ENCODE peak calls at places on chromosomes 11 and 22, in five cellular contexts. One of them, this sample, is unnamed.

GRCh38 chr11:93740031-93740801 is 1.1 kb downstream of the TAF1D start:
- DNase-seq in cardiac fibroblast: peak
- DNase-seq in MM.1S: peak
- DNase-seq in lung: peak
- DNase-seq in GM10248: no peak
- DNase-seq in this sample: no peak

GRCh38 chr11:83112886-83113285 is 41.2 kb upstream of the RAB30 start:
- DNase-seq in cardiac fibroblast: no peak
- DNase-seq in MM.1S: no peak
- DNase-seq in lung: no peak
- DNase-seq in GM10248: no peak
- DNase-seq in this sample: no peak

GRCh38 chr11:1847941-1848639 is 4.8 kb upstream of the LSP1 start:
- DNase-seq in cardiac fibroblast: no peak
- DNase-seq in MM.1S: no peak
- DNase-seq in lung: no peak
- DNase-seq in GM10248: no peak
- DNase-seq in this sample: no peak

GRCh38 chr11:125084057-125084416 is 20.9 kb downstream of the SLC37A2 start:
- DNase-seq in cardiac fibroblast: no peak
- DNase-seq in MM.1S: no peak
- DNase-seq in lung: no peak
- DNase-seq in GM10248: peak
- DNase-seq in this sample: peak

GRCh38 chr11:97856666-97857065 is 1164.1 kb upstream of the CNTN5 start:
- DNase-seq in cardiac fibroblast: no peak
- DNase-seq in MM.1S: no peak
- DNase-seq in lung: no peak
- DNase-seq in GM10248: no peak
- DNase-seq in this sample: no peak

GRCh38 chr11:121473064-121473777 is 20.5 kb upstream of the SORL1-AS1 start:
- DNase-seq in cardiac fibroblast: peak
- DNase-seq in MM.1S: no peak
- DNase-seq in lung: no peak
- DNase-seq in GM10248: no peak
- DNase-seq in this sample: no peak

GRCh38 chr22:36636916-36637315 is 66.6 kb downstream of the CACNG2 start:
- DNase-seq in cardiac fibroblast: no peak
- DNase-seq in MM.1S: no peak
- DNase-seq in lung: no peak
- DNase-seq in GM10248: no peak
- DNase-seq in this sample: no peak

GRCh38 chr11:74185285-74185684 is 14.2 kb downstream of the PPME1 start:
- DNase-seq in cardiac fibroblast: no peak
- DNase-seq in MM.1S: no peak
- DNase-seq in lung: no peak
- DNase-seq in GM10248: no peak
- DNase-seq in this sample: no peak

GRCh38 chr11:28439403-28439802 is 331.2 kb downstream of the METTL15 start:
- DNase-seq in cardiac fibroblast: no peak
- DNase-seq in MM.1S: no peak
- DNase-seq in lung: no peak
- DNase-seq in GM10248: no peak
- DNase-seq in this sample: no peak

GRCh38 chr11:106399075-106399500 is 321.6 kb downstream of the AASDHPPT start:
- DNase-seq in cardiac fibroblast: peak
- DNase-seq in MM.1S: no peak
- DNase-seq in lung: peak
- DNase-seq in GM10248: no peak
- DNase-seq in this sample: peak

GRCh38 chr11:95674669-95675358 is 114.8 kb downstream of the FAM76B start:
- DNase-seq in cardiac fibroblast: no peak
- DNase-seq in MM.1S: no peak
- DNase-seq in lung: no peak
- DNase-seq in GM10248: no peak
- DNase-seq in this sample: no peak

GRCh38 chr11:95442531-95443050 is 211.6 kb upstream of the SESN3 start:
- DNase-seq in cardiac fibroblast: no peak
- DNase-seq in MM.1S: no peak
- DNase-seq in lung: no peak
- DNase-seq in GM10248: no peak
- DNase-seq in this sample: no peak

GRCh38 chr22:41048791-41049717 is 43.3 kb upstream of the EP300 start:
- DNase-seq in cardiac fibroblast: peak
- DNase-seq in MM.1S: no peak
- DNase-seq in lung: peak
- DNase-seq in GM10248: no peak
- DNase-seq in this sample: peak

GRCh38 chr11:87300640-87301381 is 263.1 kb downstream of the TMEM135 start:
- DNase-seq in cardiac fibroblast: peak
- DNase-seq in MM.1S: peak
- DNase-seq in lung: no peak
- DNase-seq in GM10248: no peak
- DNase-seq in this sample: no peak

GRCh38 chr11:44113572-44113971 is 18.1 kb downstream of the EXT2 start:
- DNase-seq in cardiac fibroblast: no peak
- DNase-seq in MM.1S: no peak
- DNase-seq in lung: no peak
- DNase-seq in GM10248: no peak
- DNase-seq in this sample: no peak

GRCh38 chr11:18171377-18172000 is 1.1 kb upstream of the MRGPRX4 start:
- DNase-seq in cardiac fibroblast: peak
- DNase-seq in MM.1S: peak
- DNase-seq in lung: no peak
- DNase-seq in GM10248: no peak
- DNase-seq in this sample: no peak

GRCh38 chr11:124640660-124641059 is 18.0 kb downstream of the TBRG1 start:
- DNase-seq in cardiac fibroblast: peak
- DNase-seq in MM.1S: no peak
- DNase-seq in lung: no peak
- DNase-seq in GM10248: no peak
- DNase-seq in this sample: no peak

GRCh38 chr22:37630839-37631435 is 8.5 kb upstream of the SH3BP1 start:
- DNase-seq in cardiac fibroblast: no peak
- DNase-seq in MM.1S: no peak
- DNase-seq in lung: no peak
- DNase-seq in GM10248: no peak
- DNase-seq in this sample: no peak

GRCh38 chr22:46057762-46058420 is 80.9 kb upstream of the WNT7B start:
- DNase-seq in cardiac fibroblast: peak
- DNase-seq in MM.1S: peak
- DNase-seq in lung: peak
- DNase-seq in GM10248: peak
- DNase-seq in this sample: peak

GRCh38 chr11:65496304-65497140 is 2.3 kb upstream of the MALAT1 start:
- DNase-seq in cardiac fibroblast: peak
- DNase-seq in MM.1S: no peak
- DNase-seq in lung: no peak
- DNase-seq in GM10248: no peak
- DNase-seq in this sample: no peak

GRCh38 chr11:117998201-117998579 is 12.0 kb downstream of the IL10RA start:
- DNase-seq in cardiac fibroblast: no peak
- DNase-seq in MM.1S: no peak
- DNase-seq in lung: no peak
- DNase-seq in GM10248: peak
- DNase-seq in this sample: no peak

GRCh38 chr22:26357813-26358212 is 71.2 kb upstream of the ASPHD2 start:
- DNase-seq in cardiac fibroblast: no peak
- DNase-seq in MM.1S: no peak
- DNase-seq in lung: no peak
- DNase-seq in GM10248: no peak
- DNase-seq in this sample: no peak

GRCh38 chr11:74179234-74180126 is 8.4 kb downstream of the PPME1 start:
- DNase-seq in cardiac fibroblast: peak
- DNase-seq in MM.1S: no peak
- DNase-seq in lung: no peak
- DNase-seq in GM10248: no peak
- DNase-seq in this sample: no peak

GRCh38 chr11:1827095-1827797 is 7.5 kb upstream of the SYT8 start:
- DNase-seq in cardiac fibroblast: peak
- DNase-seq in MM.1S: no peak
- DNase-seq in lung: peak
- DNase-seq in GM10248: no peak
- DNase-seq in this sample: no peak

GRCh38 chr11:77082838-77083552 is 16.2 kb downstream of the CAPN5 start:
- DNase-seq in cardiac fibroblast: peak
- DNase-seq in MM.1S: no peak
- DNase-seq in lung: no peak
- DNase-seq in GM10248: no peak
- DNase-seq in this sample: peak

GRCh38 chr11:108037636-108038035 is 28.9 kb downstream of the CUL5 start:
- DNase-seq in cardiac fibroblast: no peak
- DNase-seq in MM.1S: no peak
- DNase-seq in lung: no peak
- DNase-seq in GM10248: no peak
- DNase-seq in this sample: no peak

GRCh38 chr22:30351226-30351625 is 5.5 kb downstream of the SF3A1 start:
- DNase-seq in cardiac fibroblast: no peak
- DNase-seq in MM.1S: no peak
- DNase-seq in lung: no peak
- DNase-seq in GM10248: no peak
- DNase-seq in this sample: no peak
- TF ChIP-seq CTCF in cardiac fibroblast: no peak
- TF ChIP-seq CTCF in MM.1S: no peak
- TF ChIP-seq CTCF in lung: no peak
- TF ChIP-seq CTCF in GM10248: no peak
- TF ChIP-seq CTCF in this sample: no peak

DNA sequence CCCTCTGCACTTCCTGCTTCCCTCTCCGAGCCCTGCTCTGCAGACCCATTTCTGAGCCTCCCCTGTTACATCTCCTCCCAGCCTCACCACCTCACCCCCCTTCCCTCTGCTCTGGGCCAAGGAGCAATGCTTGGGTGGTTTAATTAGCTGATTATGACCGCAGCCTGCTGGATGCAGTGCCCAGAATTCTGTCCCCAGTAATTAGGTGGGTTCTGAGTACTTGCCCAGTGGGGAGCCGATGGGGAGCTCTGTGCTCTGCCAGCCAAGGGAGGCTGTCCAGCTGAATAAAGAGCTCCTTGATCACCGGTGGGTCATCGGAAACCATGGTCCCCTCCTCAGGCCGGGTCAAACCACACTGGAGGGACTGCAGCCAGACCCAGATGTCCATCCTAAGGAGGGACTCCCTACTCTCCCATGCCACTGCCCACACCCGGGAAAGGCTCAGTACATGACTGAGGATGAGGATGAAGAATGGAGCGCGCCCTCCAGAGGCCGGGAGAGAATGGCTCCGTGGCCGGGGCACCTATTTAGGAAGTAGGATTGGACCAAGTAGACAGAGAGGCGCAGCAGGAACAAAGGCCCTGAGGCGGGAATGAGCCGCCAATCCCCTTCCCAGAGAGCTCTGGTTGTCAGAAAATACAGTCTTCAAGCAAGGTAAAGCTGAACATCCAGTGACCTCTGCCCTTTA is 9.1 kb downstream of the ARRB1 start:
- DNase-seq in cardiac fibroblast: no peak
- DNase-seq in MM.1S: no peak
- DNase-seq in lung: no peak
- DNase-seq in GM10248: no peak
- DNase-seq in this sample: no peak
- TF ChIP-seq CTCF in cardiac fibroblast: no peak
- TF ChIP-seq CTCF in MM.1S: no peak
- TF ChIP-seq CTCF in lung: no peak
- TF ChIP-seq CTCF in GM10248: no peak
- TF ChIP-seq CTCF in this sample: no peak

GRCh38 chr11:5713695-5714094 is 22.6 kb upstream of the OR56B1 start:
- DNase-seq in cardiac fibroblast: no peak
- DNase-seq in MM.1S: no peak
- DNase-seq in lung: no peak
- DNase-seq in GM10248: no peak
- DNase-seq in this sample: no peak

DNA sequence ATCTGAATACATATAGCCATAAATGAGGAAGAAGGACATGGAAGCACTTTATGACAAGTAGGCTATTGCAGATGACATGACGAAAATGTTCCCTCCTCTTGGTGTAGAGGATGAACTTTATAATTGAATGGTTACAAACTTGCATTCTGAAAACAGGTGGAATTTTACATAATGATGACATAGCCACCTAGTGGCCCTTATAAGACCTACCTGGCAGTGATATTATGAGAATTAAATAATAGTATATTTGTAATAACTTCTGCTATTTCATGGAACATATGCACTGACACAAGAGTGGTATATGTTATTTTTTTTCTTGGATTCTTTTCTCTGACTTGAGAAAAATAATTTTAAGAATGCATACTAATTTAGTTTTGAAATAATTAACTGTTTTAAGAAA is 22.9 kb downstream of the TRIM22 start:
- DNase-seq in cardiac fibroblast: peak
- DNase-seq in MM.1S: no peak
- DNase-seq in lung: no peak
- DNase-seq in GM10248: no peak
- DNase-seq in this sample: no peak
- TF ChIP-seq CTCF in cardiac fibroblast: peak
- TF ChIP-seq CTCF in MM.1S: peak
- TF ChIP-seq CTCF in lung: no peak
- TF ChIP-seq CTCF in GM10248: peak
- TF ChIP-seq CTCF in this sample: no peak

GRCh38 chr22:18023509-18024275 is 669 bp downstream of the MICAL3 start:
- DNase-seq in cardiac fibroblast: peak
- DNase-seq in MM.1S: peak
- DNase-seq in lung: peak
- DNase-seq in GM10248: peak
- DNase-seq in this sample: peak
- TF ChIP-seq CTCF in cardiac fibroblast: no peak
- TF ChIP-seq CTCF in MM.1S: no peak
- TF ChIP-seq CTCF in lung: no peak
- TF ChIP-seq CTCF in GM10248: no peak
- TF ChIP-seq CTCF in this sample: no peak

This sample was measured in lower leg skin.